ENCODE peak calls at places on chromosome 20, in six cellular contexts. Q is H1, R is neuronal stem cell, T is H9, A is mesenchymal stem cell, H is IMR-90. W is an unnamed sample.
A peak's percentile ranks its signal among the peaks of the same experiment; 100 is the strongest.

GRCh38 chr20:49831022-49831769 is 18.6 kb downstream of the SLC9A8 start:
- DNase-seq in Q (no peak), R (no peak), T (no peak), A (no peak), H (no peak), W (no peak)

GRCh38 chr20:9306521-9306920 is 207.9 kb upstream of the LAMP5 start:
- DNase-seq in Q (no peak), R (no peak), T (no peak), A (peak; percentile 90), H (peak; percentile 93), W (peak; percentile 7)

GRCh38 chr20:51529758-51530157 is 12.8 kb downstream of the NFATC2 start:
- DNase-seq in Q (no peak), R (no peak), T (no peak), A (no peak), H (peak; percentile 61), W (no peak)

GRCh38 chr20:17556842-17557674 is 12.8 kb upstream of the DSTN start:
- DNase-seq in Q (peak; percentile 45), R (no peak), T (peak; percentile 38), A (no peak), H (peak; percentile 34), W (peak; percentile 55)

GRCh38 chr20:63354636-63355385 is 6.3 kb downstream of the CHRNA4 start:
- DNase-seq in Q (no peak), R (no peak), T (no peak), A (no peak), H (no peak), W (no peak)

GRCh38 chr20:44398303-44398702 is 42.8 kb downstream of the HNF4A start:
- DNase-seq in Q (no peak), R (no peak), T (no peak), A (no peak), H (peak; percentile 64), W (peak; percentile 94)

GRCh38 chr20:2476742-2477615 is 6.4 kb upstream of the SNRPB start:
- DNase-seq in Q (no peak), R (no peak), T (peak; percentile 46), A (no peak), H (no peak), W (no peak)

GRCh38 chr20:43844778-43845614 is 69.7 kb upstream of the TOX2 start:
- DNase-seq in Q (peak; percentile 24), R (no peak), T (no peak), A (peak; percentile 95), H (peak; percentile 95), W (peak; percentile 1)

GRCh38 chr20:4217349-4217761 is 202.0 kb upstream of the RNF24 start:
- DNase-seq in Q (no peak), R (no peak), T (peak; percentile 52), A (no peak), H (no peak), W (peak; percentile 58)

GRCh38 chr20:59159822-59160740 is 3.5 kb upstream of the ZNF831 start:
- DNase-seq in Q (no peak), R (no peak), T (no peak), A (no peak), H (no peak), W (peak; percentile 33)

GRCh38 chr20:35953411-35954199 is 697 bp downstream of the SCAND1 start:
- DNase-seq in Q (peak; percentile 63), R (no peak), T (peak; percentile 36), A (no peak), H (peak; percentile 28), W (peak; percentile 73)

GRCh38 chr20:45581702-45582101 is 2.6 kb upstream of the WFDC8 start:
- DNase-seq in Q (no peak), R (no peak), T (no peak), A (no peak), H (no peak), W (no peak)

GRCh38 chr20:45588800-45589199 is 9.7 kb upstream of the WFDC8 start:
- DNase-seq in Q (no peak), R (no peak), T (no peak), A (no peak), H (no peak), W (no peak)

GRCh38 chr20:45578151-45578660 is 878 bp downstream of the WFDC8 start:
- DNase-seq in Q (no peak), R (peak; percentile 56), T (peak; percentile 30), A (no peak), H (no peak), W (no peak)

GRCh38 chr20:45579184-45579583 is at the start of gene WFDC8:
- DNase-seq in Q (no peak), R (no peak), T (no peak), A (no peak), H (no peak), W (no peak)

GRCh38 chr20:45583502-45583901 is 4.4 kb upstream of the WFDC8 start:
- DNase-seq in Q (no peak), R (no peak), T (peak; percentile 36), A (no peak), H (no peak), W (no peak)
- H3K18ac ChIP-seq in Q (peak overlapping the region; percentile 86), R (peak overlapping the region; percentile 93), T (no peak overlapping the region), A (no peak overlapping the region), H (no peak overlapping the region), W (no peak overlapping the region)

GRCh38 chr20:53080969-53081871 is 109.1 kb downstream of the TSHZ2 start:
- DNase-seq in Q (no peak), R (no peak), T (no peak), A (peak; percentile 84), H (peak; percentile 27), W (peak; percentile 29)
- H2AFZ ChIP-seq in Q (peak overlapping the region; percentile 82), R (no peak overlapping the region), T (no peak overlapping the region), A (no peak overlapping the region), H (no peak overlapping the region), W (no peak overlapping the region)

GRCh38 chr20:24207803-24208300 is 219.3 kb upstream of the GGTLC1 start:
- DNase-seq in Q (no peak), R (no peak), T (no peak), A (no peak), H (no peak), W (no peak)
- H2BK5ac ChIP-seq in Q (peak overlapping the region; percentile 71), R (no peak overlapping the region), T (no peak overlapping the region), A (no peak overlapping the region), H (no peak overlapping the region), W (no peak overlapping the region)

DNA sequence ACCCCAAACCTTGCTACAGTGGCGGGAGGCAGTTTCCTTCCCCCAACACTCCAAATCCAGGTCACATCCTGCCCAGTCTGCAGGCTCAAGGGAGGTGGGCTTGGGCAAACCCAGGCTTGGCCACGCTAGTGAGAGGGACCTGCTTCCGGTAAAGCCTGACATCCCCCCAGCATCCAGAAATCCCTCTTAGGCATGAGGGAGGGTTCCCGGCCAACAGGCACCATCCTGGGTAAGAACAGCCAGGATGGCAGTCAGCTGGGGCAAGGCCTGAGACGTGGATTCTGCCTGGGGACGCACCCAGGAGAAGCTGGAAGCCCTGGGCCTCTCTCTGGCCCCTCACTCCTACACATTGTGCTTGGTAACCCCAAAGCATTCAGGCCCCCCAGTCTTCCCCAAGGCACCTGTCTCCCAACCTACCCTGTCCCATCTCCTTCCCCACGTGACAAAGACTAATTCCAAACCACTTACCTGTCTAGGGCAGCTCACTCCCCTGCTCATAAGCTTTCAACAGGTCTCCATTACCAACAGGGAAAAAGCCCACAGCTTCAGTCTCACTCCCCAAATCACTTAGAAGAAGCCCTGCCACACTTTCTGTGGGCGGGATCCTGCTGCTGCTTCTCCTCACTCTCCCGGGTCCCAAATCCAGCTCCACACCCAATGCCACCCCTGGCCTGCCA is 2.1 kb downstream of the C20orf144 start:
- DNase-seq in Q (no peak), R (no peak), T (no peak), A (no peak), H (no peak), W (no peak)
- H3K18ac ChIP-seq in Q (peak overlapping the region; percentile 64), R (peak overlapping the region; percentile 99), T (peak overlapping the region; percentile 83), A (peak overlapping the region; percentile 81), H (peak overlapping the region; percentile 49), W (peak overlapping the region; percentile 87)

GRCh38 chr20:34583524-34583923 is 25.0 kb downstream of the MAP1LC3A start:
- DNase-seq in Q (no peak), R (no peak), T (no peak), A (no peak), H (no peak), W (no peak)
- H2AFZ ChIP-seq in Q (no peak overlapping the region), R (no peak overlapping the region), T (no peak overlapping the region), A (no peak overlapping the region), H (no peak overlapping the region), W (no peak overlapping the region)

DNA sequence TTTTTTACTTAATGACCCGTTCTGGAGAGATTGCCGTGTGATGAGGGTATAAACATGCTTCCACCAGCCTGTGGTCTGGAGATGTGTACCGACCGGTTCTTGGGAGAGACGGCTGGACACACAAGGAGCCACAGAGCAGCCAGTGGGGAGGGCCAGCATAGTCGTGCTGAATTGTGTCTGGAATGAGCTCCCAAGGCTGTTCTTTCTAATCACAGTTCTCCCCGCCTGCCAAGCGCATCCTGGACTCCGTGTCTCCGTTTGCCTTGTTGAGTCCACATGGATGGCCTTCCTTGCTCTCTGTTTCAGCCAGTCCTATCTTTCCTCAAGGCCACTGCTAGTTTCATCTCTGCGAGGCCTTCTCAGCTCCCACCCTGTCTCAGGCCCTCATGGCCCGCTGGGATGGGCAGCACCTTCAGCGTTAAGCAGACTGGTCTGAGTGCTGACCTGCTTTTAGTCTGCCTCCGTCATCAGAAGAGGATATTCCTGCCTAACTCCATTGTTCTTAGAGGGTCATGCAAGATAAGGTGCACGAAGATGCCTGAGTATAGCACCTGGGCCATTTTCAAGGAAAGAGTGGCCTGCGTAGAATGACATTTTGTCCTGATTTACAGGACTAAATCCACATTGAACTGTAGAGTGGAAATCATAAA is 20.6 kb downstream of the MANBAL start:
- DNase-seq in Q (no peak), R (no peak), T (no peak), A (peak; percentile 30), H (no peak), W (peak; percentile 97)
- H2BK5ac ChIP-seq in Q (no peak overlapping the region), R (no peak overlapping the region), T (no peak overlapping the region), A (no peak overlapping the region), H (no peak overlapping the region), W (peak overlapping the region; percentile 97)

GRCh38 chr20:5703542-5704215 is 46.5 kb upstream of the SHLD1 start:
- DNase-seq in Q (no peak), R (no peak), T (no peak), A (no peak), H (no peak), W (no peak)

GRCh38 chr20:5706797-5707196 is 43.4 kb upstream of the SHLD1 start:
- DNase-seq in Q (no peak), R (no peak), T (no peak), A (no peak), H (no peak), W (peak; percentile 3)

GRCh38 chr20:5710551-5710950 is 39.6 kb upstream of the SHLD1 start:
- DNase-seq in Q (no peak), R (no peak), T (no peak), A (no peak), H (no peak), W (no peak)

GRCh38 chr20:5705827-5706226 is 44.4 kb upstream of the SHLD1 start:
- DNase-seq in Q (no peak), R (no peak), T (no peak), A (no peak), H (no peak), W (peak; percentile 29)
- H3K18ac ChIP-seq in Q (no peak overlapping the region), R (no peak overlapping the region), T (no peak overlapping the region), A (no peak overlapping the region), H (no peak overlapping the region), W (no peak overlapping the region)

DNA sequence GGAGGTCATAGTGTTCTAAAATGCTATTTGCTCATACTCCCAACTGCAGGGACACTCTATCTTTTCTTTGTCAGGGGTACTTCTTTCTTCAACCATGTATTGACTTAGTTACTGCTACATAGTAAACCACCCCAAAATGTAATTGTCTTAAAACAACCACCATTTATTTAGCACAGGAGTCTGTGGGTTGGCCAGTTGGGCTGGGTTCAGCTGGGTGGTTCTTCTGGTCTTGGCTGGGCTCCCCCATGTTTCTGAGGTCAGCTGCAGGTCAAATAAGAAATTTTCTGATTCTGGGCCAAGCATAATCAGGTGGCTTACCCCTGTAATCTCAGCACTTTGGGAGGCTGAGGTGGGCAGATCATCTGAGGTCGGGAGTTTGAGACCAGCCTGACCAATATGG is 220.0 kb upstream of the BTBD3 start:
- DNase-seq in Q (no peak), R (no peak), T (no peak), A (no peak), H (no peak), W (no peak)
- H2AFZ ChIP-seq in Q (no peak overlapping the region), R (no peak overlapping the region), T (no peak overlapping the region), A (no peak overlapping the region), H (no peak overlapping the region), W (no peak overlapping the region)